ENCODE peak calls at places on chromosomes 4 and X, in four cellular contexts. U is naive thymus-derived CD4-positive, alpha-beta T cell; L is lower lobe of right lung; D is cardiac muscle cell. R is an unnamed sample. For H3K4me1 and H3K9me3, the result is how much of the 10 kb centered on the place peaks cover.

GRCh38 chr4:183399166-183399565 is 45.3 kb upstream of the CDKN2AIP start:
- DNase-seq in U (no peak), D (no peak), L (no peak), R (no peak)

GRCh38 chr4:44580231-44580630 is 71.2 kb downstream of the YIPF7 start:
- DNase-seq in U (no peak), L (no peak), D (no peak), R (no peak)

GRCh38 chrX:34437586-34437985 is 219.5 kb downstream of the TMEM47 start:
- DNase-seq in L (no peak), U (no peak), D (no peak), R (no peak)

GRCh38 chrX:153495362-153495751 is 577 bp downstream of the BGN start:
- DNase-seq in L (no peak), D (no peak), U (no peak), R (no peak)

GRCh38 chr4:181959121-181959520 is 284.1 kb upstream of the TENM3 start:
- DNase-seq in L (no peak), D (peak), U (no peak), R (peak)

GRCh38 chr4:82138376-82138775 is 235.4 kb downstream of the HNRNPD start:
- DNase-seq in U (no peak), L (no peak), D (no peak), R (no peak)

GRCh38 chr4:34732170-34732569 is 1512.1 kb downstream of the ARAP2 start:
- DNase-seq in L (no peak), D (no peak), U (no peak), R (no peak)

GRCh38 chr4:55181606-55182005 is 56.2 kb upstream of the KDR start:
- DNase-seq in U (no peak), L (no peak), D (peak), R (no peak)

GRCh38 chrX:11380187-11380586 is 87.0 kb downstream of the AMELX start:
- DNase-seq in D (no peak), L (no peak), U (no peak), R (no peak)

GRCh38 chrX:11375614-11376119 is 82.5 kb downstream of the AMELX start:
- DNase-seq in D (peak), U (no peak), L (no peak), R (no peak)

GRCh38 chrX:11374570-11374969 is 81.4 kb downstream of the AMELX start:
- DNase-seq in D (no peak), U (no peak), L (no peak), R (no peak)

GRCh38 chrX:11371106-11371505 is 77.9 kb downstream of the AMELX start:
- DNase-seq in U (no peak), D (no peak), L (no peak), R (no peak)

DNA sequence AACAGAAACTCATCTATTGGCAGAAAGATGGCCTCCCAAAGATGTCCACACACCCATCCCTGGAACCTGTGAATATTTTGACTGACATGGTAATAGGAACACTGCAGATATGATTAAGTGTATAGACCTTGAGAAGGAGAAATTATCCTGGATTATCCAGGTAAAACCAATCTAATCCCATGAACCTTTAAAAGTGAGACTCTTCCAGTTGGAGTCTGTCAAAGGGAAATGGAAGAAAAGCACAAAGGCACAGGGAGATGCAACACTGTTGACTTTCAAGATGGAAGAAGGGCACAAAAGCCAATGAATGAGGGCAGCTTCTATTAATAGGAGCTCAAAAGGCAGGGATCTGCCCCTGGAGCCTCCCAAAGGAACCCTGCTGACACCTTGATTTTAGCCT is 83.0 kb downstream of the AMELX start:
- DNase-seq in L (no peak), D (no peak), U (no peak), R (no peak)
- H3K4me1 ChIP-seq in L (under half), D (under half), U (under half), R (under half)

GRCh38 chrX:54961750-54962149 is 32.2 kb downstream of the PFKFB1 start:
- DNase-seq in D (no peak), L (no peak), U (no peak), R (no peak)

DNA sequence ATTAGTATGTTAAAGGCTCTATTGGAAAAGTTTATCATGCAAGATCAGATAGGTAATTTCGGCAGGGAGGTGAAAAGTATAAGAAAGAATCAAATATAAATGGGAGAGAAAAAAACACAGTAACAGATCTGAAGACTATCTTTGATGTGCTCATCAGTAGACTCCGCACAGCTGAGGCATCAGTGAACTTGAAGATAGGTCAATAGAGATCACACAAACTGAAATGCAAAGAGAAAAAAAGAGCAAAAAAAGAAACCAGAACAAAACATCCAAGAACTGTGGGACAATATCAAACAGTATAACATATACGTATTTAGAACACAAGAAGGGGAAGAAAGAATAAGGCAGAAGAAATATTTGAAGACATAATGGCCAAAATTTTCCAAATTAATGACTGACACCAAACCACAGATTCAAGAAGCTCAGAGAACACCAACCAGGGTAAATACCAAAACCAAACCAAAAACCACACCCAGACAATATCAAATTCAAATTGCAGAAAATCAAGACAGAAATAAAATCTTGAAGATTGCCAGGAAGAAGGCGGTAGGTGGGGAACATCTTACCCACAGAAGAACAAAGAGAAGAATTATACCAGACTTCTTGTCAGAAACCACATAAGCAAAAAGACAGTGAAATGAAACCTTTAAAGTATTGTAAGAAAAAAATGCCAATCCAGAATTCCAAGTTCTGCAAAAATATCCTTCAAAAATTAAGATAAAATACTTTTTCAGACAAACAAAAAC is 29.0 kb downstream of the PFKFB1 start:
- DNase-seq in D (no peak), U (peak), L (no peak), R (no peak)
- H3K9me3 ChIP-seq in D (under half), U (under half), L (under half), R (under half)

DNA sequence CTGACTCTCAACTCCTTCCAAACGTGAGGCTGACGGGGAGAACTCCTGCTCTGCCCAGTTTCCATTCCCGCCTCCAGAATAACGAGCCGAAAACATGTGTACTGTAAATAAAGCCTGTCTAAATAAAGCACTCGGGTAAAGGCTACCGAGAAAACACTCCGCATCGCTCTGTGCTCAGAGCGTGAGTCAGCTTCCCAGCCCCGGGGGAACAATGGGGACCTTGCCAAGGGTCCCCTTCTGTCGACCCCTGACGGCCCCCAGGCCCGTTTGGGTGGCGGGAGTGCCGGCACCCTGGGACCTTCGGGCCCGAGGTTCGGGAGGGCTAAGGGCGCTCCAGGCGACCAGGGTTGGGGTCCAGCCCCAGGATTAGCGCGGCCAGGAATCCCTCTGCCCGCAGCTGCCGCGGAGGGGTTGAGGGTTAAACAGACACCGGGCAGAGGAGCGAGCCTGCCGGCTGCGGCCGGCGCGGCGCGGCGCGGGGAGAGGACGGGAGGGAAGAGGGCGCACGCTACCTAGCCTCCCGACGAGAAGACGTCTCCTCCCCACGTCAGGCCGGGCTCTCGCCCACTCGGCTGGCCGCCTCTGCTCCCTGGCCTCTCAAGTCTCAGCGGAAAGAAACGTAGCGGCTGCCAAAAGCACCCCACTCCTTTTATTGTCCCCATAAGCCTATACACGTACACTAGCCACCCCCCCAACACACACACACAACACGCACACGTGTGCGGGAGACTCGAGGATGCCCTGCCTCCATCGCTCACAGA is 85.5 kb downstream of the BCOR start:
- DNase-seq in D (no peak), U (no peak), L (no peak), R (peak)
- H3K4me1 ChIP-seq in D (under half), U (under half), L (under half), R (under half)

GRCh38 chr4:119210760-119211159 is 1.8 kb upstream of the USP53 start:
- DNase-seq in U (no peak), D (no peak), L (no peak), R (no peak)

GRCh38 chr4:119211856-119212250 is 660 bp upstream of the USP53 start:
- DNase-seq in L (no peak), U (no peak), D (no peak), R (no peak)

GRCh38 chr4:119207051-119207450 is 5.5 kb upstream of the USP53 start:
- DNase-seq in U (no peak), L (no peak), D (no peak), R (peak)

GRCh38 chr4:119209586-119209985 is 2.9 kb upstream of the USP53 start:
- DNase-seq in L (no peak), D (no peak), U (no peak), R (no peak)

GRCh38 chr4:119209077-119209476 is 3.4 kb upstream of the USP53 start:
- DNase-seq in L (no peak), D (no peak), U (no peak), R (peak)
- H3K9me3 ChIP-seq in L (under half), D (under half), U (under half), R (under half)

GRCh38 chr4:57109530-57109846 is 697 bp downstream of the IGFBP7 start:
- DNase-seq in D (no peak), L (no peak), U (no peak), R (peak)
- H3K4me1 ChIP-seq in D (under half), L (under half), U (under half), R (half or more)

GRCh38 chr4:200936-201335 is 76.6 kb downstream of the ZNF718 start:
- DNase-seq in U (no peak), L (no peak), D (no peak), R (no peak)

GRCh38 chr4:211033-211511 is 86.8 kb downstream of the ZNF718 start:
- DNase-seq in L (no peak), U (no peak), D (no peak), R (no peak)

GRCh38 chr4:206054-206453 is 81.8 kb downstream of the ZNF718 start:
- DNase-seq in D (no peak), L (no peak), U (no peak), R (no peak)

GRCh38 chr4:205097-205756 is 80.9 kb downstream of the ZNF718 start:
- DNase-seq in U (no peak), L (no peak), D (no peak), R (no peak)
- H3K9me3 ChIP-seq in U (under half), L (under half), D (under half), R (under half)

DNA sequence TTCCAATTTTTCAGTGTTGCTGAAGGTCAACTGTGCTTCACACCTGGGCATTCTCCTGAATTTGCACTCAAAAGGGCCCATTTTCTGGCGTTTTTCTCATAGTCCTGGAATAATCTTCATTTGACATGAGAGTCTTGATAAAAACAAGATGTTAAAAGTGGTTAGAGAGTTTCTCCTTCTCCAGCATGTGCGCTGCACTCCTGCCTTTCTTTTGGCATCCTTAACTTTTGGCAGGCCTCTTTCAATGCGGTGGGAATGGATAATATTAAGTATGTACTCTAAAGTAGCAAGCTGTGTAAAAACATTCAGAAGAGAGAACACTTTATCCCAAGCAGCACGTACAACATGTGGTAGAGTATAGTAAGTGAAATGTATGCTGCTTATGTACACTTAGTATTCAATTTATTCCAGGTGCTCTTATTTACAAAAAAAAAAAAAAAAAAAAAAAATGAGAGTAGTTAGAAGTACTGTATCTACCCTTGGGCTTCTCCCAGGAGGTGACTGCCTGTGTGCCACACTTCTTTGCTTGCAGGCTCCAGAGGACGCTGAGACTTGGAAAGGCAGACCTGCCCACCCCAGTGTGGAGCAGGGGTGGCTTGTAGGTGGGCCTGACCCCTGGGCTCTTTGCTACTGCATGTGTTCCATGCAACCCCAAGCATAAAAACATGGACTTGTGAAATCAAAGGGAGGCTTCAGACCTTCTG is 3.9 kb downstream of the FGF2 start:
- DNase-seq in L (no peak), D (no peak), U (no peak), R (no peak)
- H3K4me1 ChIP-seq in L (under half), D (under half), U (under half), R (under half)

DNA sequence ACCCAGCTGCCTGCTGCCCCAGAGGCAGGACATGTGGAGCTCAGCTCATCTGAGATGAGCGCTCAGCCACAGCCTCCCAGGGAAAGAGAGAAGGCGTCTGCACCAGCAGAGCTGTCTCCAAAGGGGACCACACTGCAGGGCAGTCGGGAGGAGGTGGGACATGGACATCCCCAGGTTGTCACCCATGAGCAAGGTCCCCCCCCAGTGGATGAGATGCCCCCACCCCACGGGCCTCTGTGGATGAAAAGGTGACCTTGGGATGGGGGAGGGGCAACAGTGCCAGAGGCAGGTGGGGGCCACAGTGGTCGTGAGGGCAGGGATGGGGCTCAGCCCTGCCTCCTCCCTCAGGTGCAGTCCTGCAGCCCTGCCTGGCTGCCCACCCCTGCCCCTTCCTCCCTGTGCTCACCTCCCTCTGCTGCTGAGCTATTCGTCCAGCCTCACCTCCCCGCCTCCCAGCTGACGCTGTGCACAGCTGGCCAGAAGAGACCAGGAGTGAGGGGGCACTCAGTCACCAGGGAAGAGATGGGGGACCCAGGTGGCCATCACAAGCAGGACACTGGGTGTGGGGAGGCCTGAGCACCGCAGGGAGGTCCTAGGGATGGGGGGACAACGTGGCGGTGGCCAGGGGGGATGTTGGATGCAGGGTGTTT is 9.3 kb downstream of the NKX1-1 start:
- DNase-seq in D (no peak), L (peak), U (peak), R (no peak)
- H3K9me3 ChIP-seq in D (under half), L (under half), U (under half), R (under half)

GRCh38 chr4:94533405-94534223 is 81.9 kb downstream of the PDLIM5 start:
- DNase-seq in L (no peak), U (no peak), D (no peak), R (no peak)
- H3K4me1 ChIP-seq in L (half or more), U (under half), D (half or more), R (under half)

R was measured in SJSA1.